ENCODE peak calls at places on chromosomes 3 and 15, in eight cellular contexts. Z, S, U, A, M, J, D and B are unnamed samples.

GRCh38 chr3:187292631-187293513 is 1.3 kb upstream of the MASP1 start:
- DNase-seq in Z (no peak), A (no peak), M (no peak), S (no peak), U (peak), J (no peak), D (no peak), B (no peak)

GRCh38 chr15:63583027-63583426 is 14.2 kb upstream of the FBXL22 start:
- DNase-seq in M (no peak), J (peak), A (no peak), D (no peak), U (peak), S (no peak), Z (no peak), B (no peak)

GRCh38 chr3:71872256-71872655 is 87.3 kb upstream of the PROK2 start:
- DNase-seq in U (no peak), A (no peak), J (no peak), Z (no peak), S (no peak), M (no peak), D (no peak), B (no peak)

GRCh38 chr3:44886561-44886960 is 12.2 kb downstream of the TGM4 start:
- DNase-seq in A (peak), Z (no peak), J (peak), M (no peak), U (no peak), S (no peak), D (peak), B (no peak)

GRCh38 chr3:141305436-141305835 is 62.9 kb upstream of the ZBTB38 start:
- DNase-seq in M (peak), J (peak), A (peak), D (no peak), S (no peak), Z (no peak), U (peak), B (no peak)

GRCh38 chr3:12737853-12738252 is 21.2 kb downstream of the TMEM40 start:
- DNase-seq in S (no peak), D (no peak), M (no peak), J (no peak), U (no peak), Z (no peak), A (no peak), B (no peak)

GRCh38 chr15:89794627-89795241 is 18.6 kb downstream of the MESP2 start:
- DNase-seq in U (peak), Z (no peak), S (no peak), A (peak), J (no peak), D (no peak), M (no peak), B (no peak)

GRCh38 chr15:68401496-68402431 is 30.2 kb downstream of the ITGA11 start:
- DNase-seq in Z (no peak), S (no peak), U (no peak), J (no peak), A (no peak), M (no peak), D (no peak), B (no peak)

GRCh38 chr3:47035645-47036044 is 56.2 kb downstream of the NBEAL2 start:
- DNase-seq in S (no peak), Z (no peak), A (no peak), M (peak), J (no peak), U (peak), D (peak), B (no peak)

GRCh38 chr3:179526482-179526881 is 36.2 kb upstream of the ACTL6A start:
- DNase-seq in S (no peak), Z (no peak), J (no peak), A (no peak), U (peak), M (no peak), D (no peak), B (no peak)

GRCh38 chr3:89889386-89889785 is 782.0 kb downstream of the EPHA3 start:
- DNase-seq in J (peak), A (no peak), S (no peak), D (no peak), Z (no peak), U (no peak), M (no peak), B (no peak)

DNA sequence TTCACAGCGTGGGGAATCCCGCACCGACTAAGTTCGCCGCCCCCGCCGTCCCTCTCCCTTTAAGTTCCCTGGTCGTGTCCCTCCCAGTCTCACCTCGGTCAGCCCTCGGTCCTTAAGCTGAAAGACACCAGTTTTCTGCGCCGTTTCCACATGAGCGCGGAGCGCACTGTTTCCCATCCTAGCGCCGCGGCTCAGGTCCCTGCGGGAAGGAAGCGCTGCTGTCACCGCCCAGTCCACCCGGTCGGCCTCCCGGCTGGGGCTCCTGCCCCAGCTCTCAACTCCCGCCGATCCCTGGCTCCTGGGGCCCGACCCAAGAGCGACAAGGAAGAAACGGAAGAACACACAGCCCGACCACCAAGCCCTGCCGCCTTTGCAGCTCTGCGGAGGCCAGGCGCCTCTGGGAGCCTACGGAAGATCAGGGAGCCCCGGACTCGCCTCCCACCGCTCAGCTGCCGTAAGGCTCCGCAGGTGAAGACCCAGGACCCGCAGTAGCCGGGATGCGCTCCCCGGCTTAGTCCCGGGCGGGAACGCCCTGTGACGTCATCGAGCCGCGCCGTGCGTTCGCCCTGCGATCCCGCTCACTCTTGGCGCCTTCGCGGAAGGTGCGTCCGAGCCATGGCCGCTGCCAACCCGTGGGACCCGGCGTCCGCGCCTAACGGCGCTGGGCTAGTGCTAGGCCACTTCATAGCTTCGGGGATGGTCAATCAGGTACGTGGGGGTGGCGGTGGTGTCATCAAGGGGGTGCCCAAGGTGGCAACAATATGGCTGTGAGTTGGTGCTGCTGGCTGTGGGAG is at the start of the genes HAUS2 and LRRC57:
- DNase-seq in S (peak), A (peak), Z (peak), J (peak), M (peak), U (peak), D (peak), B (peak)
- TF ChIP-seq CTCF in S (no peak), A (no peak), Z (no peak), J (peak), M (no peak), U (no peak), D (no peak), B (no peak)

DNA sequence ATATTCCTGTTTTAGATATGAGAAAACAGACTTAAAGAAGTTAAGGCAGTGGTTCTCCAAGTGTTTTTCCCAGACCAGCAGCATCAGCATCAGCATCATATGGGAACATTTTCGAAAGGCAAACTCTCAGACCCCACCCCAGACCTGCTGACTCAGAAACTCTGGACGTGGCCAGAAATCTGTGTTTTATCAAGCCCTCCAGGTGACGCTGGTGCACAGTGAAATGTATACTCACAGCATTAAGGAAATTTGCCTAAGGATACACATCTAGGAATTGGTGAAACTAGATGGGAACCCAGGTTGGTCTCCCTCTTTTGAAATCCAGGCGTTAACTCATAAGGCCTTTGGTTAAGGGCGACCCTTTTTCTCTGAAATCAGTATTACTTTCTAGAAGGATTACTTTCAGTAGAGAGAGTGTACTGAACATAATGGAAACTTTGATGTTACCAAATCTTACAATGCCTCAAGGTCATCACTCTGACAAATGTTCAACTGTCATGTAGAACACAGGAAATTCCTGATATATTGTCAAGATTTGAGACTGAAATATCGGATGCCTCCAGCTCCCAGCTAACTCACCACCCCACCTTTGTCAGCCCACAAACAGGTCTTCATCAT is 910.2 kb downstream of the ROBO1 start:
- DNase-seq in A (peak), J (no peak), M (no peak), U (no peak), Z (no peak), D (no peak), S (no peak), B (no peak)
- TF ChIP-seq CTCF in A (no peak), J (peak), M (peak), U (no peak), Z (peak), D (no peak), S (peak), B (no peak)

DNA sequence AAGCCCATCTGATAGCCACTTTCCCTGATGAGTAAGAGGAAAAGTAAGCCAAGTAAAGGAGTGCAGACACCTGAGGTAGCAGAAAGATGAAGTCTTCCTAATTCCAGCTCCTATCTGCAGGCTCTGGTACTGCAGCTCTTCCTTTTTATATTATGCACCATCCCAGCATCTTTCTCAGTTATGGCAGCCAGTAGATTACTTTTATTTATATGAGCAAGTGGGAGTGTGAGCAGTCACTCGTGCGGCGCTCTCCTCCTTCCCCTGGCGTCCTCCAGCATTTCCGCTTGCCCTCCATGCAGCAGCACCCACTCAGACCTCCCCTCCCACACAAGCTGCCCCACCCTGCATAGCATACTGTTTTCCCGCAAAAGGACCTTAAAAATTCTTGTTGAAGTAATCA is 465.9 kb upstream of the DPPA4 start:
- DNase-seq in A (peak), S (peak), J (no peak), D (no peak), Z (no peak), M (no peak), U (no peak), B (no peak)
- TF ChIP-seq CTCF in A (peak), S (peak), J (peak), D (no peak), Z (peak), M (no peak), U (no peak), B (peak)

DNA sequence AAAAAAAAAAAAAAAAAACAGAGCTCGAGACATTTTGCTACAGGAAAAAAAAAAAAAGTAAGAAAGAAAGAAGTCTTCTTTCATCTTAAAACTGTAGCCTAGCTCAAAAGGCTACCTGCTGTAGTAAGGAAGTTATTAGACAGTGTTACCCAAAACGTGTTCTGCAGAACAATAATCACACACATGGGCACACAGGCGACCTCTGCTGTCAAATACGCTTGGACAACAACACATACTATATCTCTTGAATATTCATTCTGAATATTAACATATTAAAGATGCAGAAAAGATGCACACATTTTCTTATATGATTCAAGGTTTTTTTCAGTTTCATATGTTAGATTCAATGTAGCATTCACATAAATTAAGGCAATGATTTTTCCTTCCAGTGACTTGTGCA is 215.8 kb downstream of the ROBO1 start:
- DNase-seq in A (peak), U (no peak), J (no peak), Z (no peak), D (no peak), S (no peak), M (no peak), B (no peak)
- TF ChIP-seq CTCF in A (no peak), U (no peak), J (no peak), Z (no peak), D (peak), S (no peak), M (no peak), B (no peak)

DNA sequence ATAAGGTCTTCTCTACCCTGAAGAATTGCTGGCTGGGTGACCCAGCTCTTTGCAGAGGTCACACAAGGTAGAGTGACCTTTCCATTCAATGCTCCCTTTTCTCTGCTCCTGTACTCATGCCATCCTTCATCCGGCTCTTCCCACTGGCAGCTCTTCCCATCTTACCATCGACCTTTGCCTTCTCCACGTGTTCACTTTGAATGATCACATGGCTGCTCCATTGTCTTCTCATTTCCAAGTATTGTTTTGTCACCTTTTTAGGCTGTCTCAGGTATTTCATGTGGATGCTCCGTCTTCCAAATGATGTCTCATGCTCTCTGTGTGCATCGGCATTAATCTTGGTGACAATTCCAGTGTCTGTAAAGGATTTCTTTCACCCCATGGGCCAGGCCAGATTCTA is 76.6 kb upstream of the ONECUT1 start:
- DNase-seq in S (no peak), J (no peak), D (no peak), Z (no peak), M (no peak), A (no peak), U (no peak), B (no peak)
- TF ChIP-seq CTCF in S (no peak), J (no peak), D (no peak), Z (no peak), M (no peak), A (no peak), U (no peak), B (no peak)

GRCh38 chr15:52261498-52262242 is 33.9 kb downstream of the MYO5C start:
- DNase-seq in S (peak), A (peak), D (peak), M (no peak), J (peak), U (peak), Z (peak), B (peak)
- TF ChIP-seq CTCF in S (no peak), A (peak), D (no peak), M (no peak), J (no peak), U (no peak), Z (no peak), B (no peak)

DNA sequence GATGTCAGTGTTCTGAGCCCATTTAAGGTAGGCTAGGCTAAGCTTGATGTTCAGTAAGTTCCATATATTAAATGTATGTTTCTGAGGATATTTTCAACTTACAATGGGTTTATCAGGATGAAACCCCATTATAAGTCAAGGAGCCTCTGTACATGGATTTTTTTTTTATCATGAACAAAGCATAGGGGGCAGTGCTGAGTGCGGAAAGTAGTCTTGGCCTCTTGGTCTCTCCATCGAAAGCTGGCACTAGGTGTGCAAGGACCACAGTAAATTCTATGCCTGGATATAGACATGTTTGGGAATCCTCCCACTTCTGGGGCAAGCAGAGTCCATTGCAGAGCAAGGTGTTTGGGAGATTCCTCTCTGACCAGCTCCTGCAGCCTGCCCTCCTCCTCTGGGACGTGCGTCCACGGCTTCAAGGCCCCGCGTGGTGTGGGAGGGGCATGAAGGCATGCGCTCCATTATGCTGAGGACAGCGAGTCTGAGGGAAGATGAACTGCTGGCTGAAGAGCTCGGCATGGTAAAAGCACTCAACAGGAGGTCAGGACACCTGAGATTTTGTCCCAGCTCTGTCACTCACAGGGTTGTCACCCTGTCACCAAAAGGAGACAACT is 122.9 kb upstream of the LIPC start:
- DNase-seq in J (no peak), Z (no peak), S (no peak), M (no peak), U (no peak), A (no peak), D (no peak), B (no peak)
- TF ChIP-seq CTCF in J (no peak), Z (peak), S (no peak), M (no peak), U (no peak), A (no peak), D (no peak), B (peak)

GRCh38 chr3:30631237-30631961 is 25.0 kb downstream of the TGFBR2 start:
- DNase-seq in J (no peak), S (no peak), D (no peak), Z (no peak), M (peak), U (no peak), A (peak), B (no peak)

GRCh38 chr3:30628188-30628930 is 22.0 kb downstream of the TGFBR2 start:
- DNase-seq in Z (no peak), M (no peak), A (no peak), D (no peak), S (no peak), U (no peak), J (peak), B (no peak)

GRCh38 chr3:30630238-30631030 is 24.0 kb downstream of the TGFBR2 start:
- DNase-seq in D (no peak), A (no peak), Z (no peak), U (no peak), S (no peak), J (no peak), M (no peak), B (no peak)

GRCh38 chr3:30629736-30630135 is 23.3 kb downstream of the TGFBR2 start:
- DNase-seq in S (no peak), M (no peak), U (no peak), J (no peak), Z (no peak), A (no peak), D (no peak), B (no peak)

DNA sequence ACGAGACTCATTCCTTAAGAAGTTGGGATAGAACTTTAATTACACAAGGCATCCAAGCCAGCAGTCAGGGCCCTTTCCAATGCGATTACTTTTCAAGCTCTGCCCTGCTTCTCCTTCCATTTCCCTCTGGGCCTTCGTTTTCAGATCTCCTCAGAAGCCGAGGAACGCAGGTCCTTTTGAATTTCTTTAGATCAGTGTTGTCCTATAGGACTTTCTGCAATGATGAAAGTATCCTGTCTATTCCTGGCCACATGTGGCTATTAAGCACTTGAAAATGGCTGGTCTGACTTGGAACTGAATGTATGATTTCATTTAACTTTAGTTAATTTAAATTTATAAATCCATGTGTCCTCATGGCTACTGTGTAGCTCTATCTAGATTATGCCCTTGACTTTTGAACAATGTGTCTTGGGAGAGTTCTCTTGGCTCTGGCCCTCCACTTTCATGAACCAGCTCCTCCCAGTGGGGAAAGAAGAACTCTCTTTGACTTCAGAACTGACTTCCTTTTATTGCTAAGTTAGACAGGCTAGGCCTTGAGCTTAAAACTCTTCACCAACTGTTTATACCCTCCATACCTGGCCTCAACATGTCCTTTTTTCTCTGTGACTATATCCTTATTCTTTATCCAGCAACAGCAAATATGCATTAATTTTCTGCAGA is 22.7 kb downstream of the TGFBR2 start:
- DNase-seq in J (no peak), S (peak), U (no peak), A (no peak), Z (no peak), M (no peak), D (no peak), B (no peak)
- TF ChIP-seq CTCF in J (peak), S (peak), U (no peak), A (peak), Z (no peak), M (peak), D (no peak), B (no peak)

GRCh38 chr15:92306662-92307061 is 87.0 kb upstream of the ST8SIA2 start:
- DNase-seq in S (peak), Z (no peak), A (peak), M (peak), J (peak), D (no peak), U (no peak), B (peak)
- TF ChIP-seq CTCF in S (no peak), Z (peak), A (no peak), M (no peak), J (peak), D (peak), U (no peak), B (peak)